ENCODE peak calls at places on chromosomes 6 and 20, in nine cellular contexts. O is neural progenitor cell, M is testis, X is dorsolateral prefrontal cortex, D is coronary artery, V is prostate gland, Y is colonic mucosa, S is cardiac muscle cell, N is lower leg skin. R is an unnamed sample.

GRCh38 chr20:25031241-25031640 is 26.7 kb downstream of the ACSS1 start:
- DNase-seq in O (no peak), M (no peak), X (no peak), D (no peak), V (no peak), Y (no peak), S (no peak), N (no peak), R (no peak)

GRCh38 chr6:169445227-169445626 is 191.6 kb upstream of the THBS2 start:
- DNase-seq in O (no peak), M (no peak), X (no peak), D (no peak), V (no peak), Y (no peak), S (no peak), N (no peak), R (no peak)

GRCh38 chr6:79466222-79466834 is 70.9 kb downstream of the LCA5 start:
- DNase-seq in O (peak), M (no peak), X (no peak), D (no peak), V (no peak), Y (no peak), S (peak), N (no peak), R (no peak)

GRCh38 chr20:41748051-41748450 is 129.9 kb upstream of the CHD6 start:
- DNase-seq in O (no peak), M (no peak), X (no peak), D (no peak), V (no peak), Y (no peak), S (no peak), N (no peak), R (no peak)

GRCh38 chr6:44229376-44230033 is 6.1 kb downstream of the SLC29A1 start:
- DNase-seq in O (no peak), M (no peak), X (no peak), D (no peak), V (no peak), Y (no peak), S (no peak), N (no peak), R (no peak)

GRCh38 chr6:13406051-13406477 is 77.7 kb upstream of the TBC1D7 start:
- DNase-seq in O (no peak), M (peak), X (peak), D (no peak), V (no peak), Y (no peak), S (no peak), N (no peak), R (peak)

GRCh38 chr6:56729719-56730118 is 87.0 kb upstream of the DST start:
- DNase-seq in O (no peak), M (no peak), X (no peak), D (no peak), V (no peak), Y (no peak), S (peak), N (no peak), R (no peak)

GRCh38 chr20:20248620-20249200 is 119.2 kb upstream of the INSM1 start:
- DNase-seq in O (no peak), M (no peak), X (no peak), D (no peak), V (no peak), Y (no peak), S (no peak), N (no peak), R (no peak)

GRCh38 chr6:22880686-22881433 is 311.5 kb downstream of the HDGFL1 start:
- DNase-seq in O (no peak), M (no peak), X (no peak), D (no peak), V (no peak), Y (no peak), S (peak), N (no peak), R (no peak)

GRCh38 chr6:36131517-36132220 is 1.4 kb downstream of the MAPK13 start:
- DNase-seq in O (no peak), M (peak), X (peak), D (no peak), V (no peak), Y (peak), S (peak), N (peak), R (peak)

GRCh38 chr6:2909718-2910117 is 6.6 kb upstream of the SERPINB9 start:
- DNase-seq in O (no peak), M (no peak), X (no peak), D (peak), V (no peak), Y (no peak), S (no peak), N (no peak), R (no peak)

GRCh38 chr6:12361042-12361765 is 71.0 kb downstream of the EDN1 start:
- DNase-seq in O (no peak), M (no peak), X (no peak), D (no peak), V (no peak), Y (no peak), S (no peak), N (no peak), R (no peak)

GRCh38 chr20:43669332-43669731 is 2.4 kb downstream of the MYBL2 start:
- DNase-seq in O (no peak), M (no peak), X (no peak), D (no peak), V (no peak), Y (no peak), S (peak), N (no peak), R (no peak)

GRCh38 chr6:163324928-163325784 is 89.4 kb upstream of the QKI start:
- DNase-seq in O (no peak), M (no peak), X (peak), D (no peak), V (peak), Y (no peak), S (peak), N (peak), R (peak)

GRCh38 chr6:130070747-130071146 is 52.4 kb downstream of the L3MBTL3 start:
- DNase-seq in O (peak), M (no peak), X (no peak), D (no peak), V (no peak), Y (no peak), S (no peak), N (no peak), R (no peak)

GRCh38 chr6:165728196-165728595 is 65.2 kb upstream of the PDE10A start:
- DNase-seq in O (no peak), M (no peak), X (no peak), D (no peak), V (no peak), Y (no peak), S (no peak), N (no peak), R (no peak)
- H3K4me3 ChIP-seq in O (no peak), M (no peak), X (no peak), D (no peak), V (no peak), Y (no peak), S (no peak), N (no peak), R (no peak)

DNA sequence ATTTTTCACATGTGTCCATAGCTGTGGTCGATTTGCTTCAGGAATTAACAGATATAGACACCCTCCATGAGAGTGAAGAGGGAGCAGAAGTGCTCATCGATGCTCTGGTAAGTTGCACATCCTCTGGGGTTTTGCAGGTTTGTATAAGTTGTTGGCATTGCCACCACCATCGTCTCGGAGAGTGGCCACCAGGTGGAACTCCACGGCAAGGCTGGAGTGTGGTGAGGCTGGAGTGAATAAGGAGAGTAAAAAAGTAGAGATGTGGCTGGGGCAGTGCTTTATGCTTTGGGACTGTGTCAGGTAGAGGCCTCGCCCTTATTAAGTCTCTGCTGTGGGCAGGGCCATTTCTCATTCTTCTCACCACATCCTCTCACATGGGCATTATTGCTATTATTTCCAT is 63.7 kb downstream of the CTNNBL1 start:
- DNase-seq in O (no peak), M (no peak), X (no peak), D (no peak), V (no peak), Y (no peak), S (no peak), N (no peak), R (no peak)
- TF ChIP-seq CTCF in O (peak), M (no peak), X (no peak), D (no peak), V (no peak), Y (no peak), S (no peak), N (no peak), R (no peak)

DNA sequence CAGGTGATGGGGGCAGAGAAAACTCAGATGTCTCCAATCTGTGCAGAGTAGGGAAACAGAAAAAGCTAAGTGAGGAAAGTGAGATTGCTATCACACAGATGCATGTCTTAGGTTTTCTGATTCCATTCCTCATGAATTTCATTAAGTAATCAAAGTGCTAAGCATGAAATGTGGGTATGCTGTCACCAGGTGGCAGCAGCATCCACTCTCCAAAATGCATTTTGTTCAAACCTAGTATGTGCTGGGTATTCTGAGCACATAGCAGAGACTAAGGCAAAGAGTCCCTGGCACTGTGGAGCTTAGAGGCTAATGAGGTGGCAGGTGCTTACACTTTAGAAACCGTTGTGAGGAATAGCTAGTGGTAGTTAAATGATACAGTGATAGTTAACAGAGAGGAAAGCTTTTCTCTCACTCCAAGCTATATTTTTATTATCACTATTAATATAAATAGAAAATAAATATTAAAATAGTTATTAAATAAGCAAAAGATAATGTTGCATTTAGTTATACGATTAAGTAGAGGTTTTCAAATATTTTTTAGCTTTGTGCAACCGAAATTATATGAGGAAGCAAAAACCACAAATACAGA is 179.5 kb downstream of the CDH26 start:
- DNase-seq in O (peak), M (no peak), X (no peak), D (no peak), V (no peak), Y (peak), S (no peak), N (no peak), R (no peak)
- H3K4me3 ChIP-seq in O (no peak), M (peak), X (peak), D (peak), V (peak), Y (peak), S (no peak), N (no peak), R (no peak)

GRCh38 chr6:11232177-11232967 is at the start of gene NEDD9:
- DNase-seq in O (peak), M (peak), X (peak), D (peak), V (peak), Y (peak), S (peak), N (peak), R (peak)
- TF ChIP-seq CTCF in O (no peak), M (no peak), X (no peak), D (no peak), V (no peak), Y (no peak), S (no peak), N (no peak), R (peak)

GRCh38 chr6:150146436-150146835 is 3.6 kb downstream of the PPP1R14C start:
- DNase-seq in O (no peak), M (no peak), X (no peak), D (no peak), V (no peak), Y (no peak), S (no peak), N (no peak), R (no peak)

GRCh38 chr6:150145830-150146229 is 3.0 kb downstream of the PPP1R14C start:
- DNase-seq in O (no peak), M (no peak), X (no peak), D (no peak), V (no peak), Y (no peak), S (no peak), N (no peak), R (no peak)

GRCh38 chr6:150143521-150144293 is 863 bp downstream of the PPP1R14C start:
- DNase-seq in O (peak), M (no peak), X (no peak), D (no peak), V (no peak), Y (no peak), S (no peak), N (no peak), R (no peak)

GRCh38 chr6:150144294-150144868 is 1.5 kb downstream of the PPP1R14C start:
- DNase-seq in O (no peak), M (no peak), X (no peak), D (no peak), V (no peak), Y (no peak), S (no peak), N (no peak), R (no peak)

DNA sequence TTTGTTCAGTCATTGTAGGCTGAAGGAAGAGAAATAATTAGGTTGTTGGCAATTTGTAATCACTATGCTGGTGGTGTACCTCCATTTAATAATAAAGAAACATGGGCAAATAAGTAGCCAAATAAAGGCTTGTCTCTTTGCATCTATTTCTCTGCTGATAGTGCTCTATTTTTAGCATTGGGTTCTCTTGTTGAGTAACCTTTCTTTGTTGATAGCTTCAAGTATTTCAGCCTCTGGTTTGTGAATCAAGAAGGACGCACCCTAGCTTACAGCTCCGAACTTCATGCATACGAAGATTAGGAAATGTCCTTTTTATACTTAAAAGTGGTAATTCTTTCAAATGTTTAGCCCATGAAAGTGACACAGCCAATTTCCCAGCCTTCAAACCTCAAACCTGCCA is 2.6 kb downstream of the PPP1R14C start:
- DNase-seq in O (no peak), M (no peak), X (no peak), D (no peak), V (no peak), Y (no peak), S (no peak), N (no peak), R (no peak)
- H3K4me3 ChIP-seq in O (no peak), M (no peak), X (no peak), D (no peak), V (no peak), Y (no peak), S (peak), N (no peak), R (no peak)

R was measured in body of pancreas.